ENCODE peak calls at places on chromosomes 7 and 10, in five cellular contexts. One of them, this sample, is unnamed.

GRCh38 chr10:28853195-28853594 is 175.9 kb downstream of the BAMBI start:
- DNase-seq in hypothalamus: no peak
- DNase-seq in progenitor cell of endocrine pancreas: no peak
- DNase-seq in substantia nigra: no peak
- DNase-seq in NCI-H2227 treated with DMSO at 0.1 percent for 48 hours: no peak
- DNase-seq in this sample: no peak

GRCh38 chr10:118768041-118768933 is 13.5 kb upstream of the CACUL1 start:
- DNase-seq in hypothalamus: no peak
- DNase-seq in progenitor cell of endocrine pancreas: no peak
- DNase-seq in substantia nigra: no peak
- DNase-seq in NCI-H2227 treated with DMSO at 0.1 percent for 48 hours: no peak
- DNase-seq in this sample: no peak

GRCh38 chr10:66252986-66253385 is 672.9 kb upstream of the LRRTM3 start:
- DNase-seq in hypothalamus: no peak
- DNase-seq in progenitor cell of endocrine pancreas: no peak
- DNase-seq in substantia nigra: no peak
- DNase-seq in NCI-H2227 treated with DMSO at 0.1 percent for 48 hours: no peak
- DNase-seq in this sample: no peak

GRCh38 chr10:6052247-6053221 is 9.6 kb downstream of the IL2RA start:
- DNase-seq in hypothalamus: no peak
- DNase-seq in progenitor cell of endocrine pancreas: no peak
- DNase-seq in substantia nigra: no peak
- DNase-seq in NCI-H2227 treated with DMSO at 0.1 percent for 48 hours: no peak
- DNase-seq in this sample: no peak

GRCh38 chr7:42269161-42269560 is 32.2 kb upstream of the GLI3 start:
- DNase-seq in hypothalamus: no peak
- DNase-seq in progenitor cell of endocrine pancreas: no peak
- DNase-seq in substantia nigra: no peak
- DNase-seq in NCI-H2227 treated with DMSO at 0.1 percent for 48 hours: no peak
- DNase-seq in this sample: no peak

GRCh38 chr7:114865564-114865963 is 56.3 kb upstream of the MDFIC start:
- DNase-seq in hypothalamus: no peak
- DNase-seq in progenitor cell of endocrine pancreas: no peak
- DNase-seq in substantia nigra: no peak
- DNase-seq in NCI-H2227 treated with DMSO at 0.1 percent for 48 hours: no peak
- DNase-seq in this sample: peak; percentile 23

GRCh38 chr7:143405158-143405557 is 3.5 kb downstream of the EPHA1 start:
- DNase-seq in hypothalamus: no peak
- DNase-seq in progenitor cell of endocrine pancreas: no peak
- DNase-seq in substantia nigra: no peak
- DNase-seq in NCI-H2227 treated with DMSO at 0.1 percent for 48 hours: peak; percentile 56
- DNase-seq in this sample: peak; percentile 62

GRCh38 chr7:2066251-2066919 is 166.4 kb downstream of the MAD1L1 start:
- DNase-seq in hypothalamus: no peak
- DNase-seq in progenitor cell of endocrine pancreas: no peak
- DNase-seq in substantia nigra: no peak
- DNase-seq in NCI-H2227 treated with DMSO at 0.1 percent for 48 hours: no peak
- DNase-seq in this sample: no peak

GRCh38 chr10:23095404-23095965 is at the start of gene MSRB2:
- DNase-seq in hypothalamus: peak; percentile 85
- DNase-seq in progenitor cell of endocrine pancreas: peak; percentile 67
- DNase-seq in substantia nigra: peak; percentile 87
- DNase-seq in NCI-H2227 treated with DMSO at 0.1 percent for 48 hours: peak; percentile 67
- DNase-seq in this sample: peak; percentile 96